ENCODE peak calls at places on chromosomes 4 and X, in ten cellular contexts. L is GM12865, V is fibroblast of pulmonary artery, H is chondrocyte, K is mammary epithelial cell, O is tibial artery, T is keratinocyte, Q is astrocyte, D is hepatocyte, P is stomach. X is an unnamed sample.

GRCh38 chr4:143254479-143255216 is 69.9 kb downstream of the USP38 start:
- DNase-seq in K (no peak), L (peak; percentile 4), Q (no peak), O (no peak), H (no peak), P (no peak), T (no peak), D (no peak), V (no peak), X (no peak)

GRCh38 chr4:98466868-98467599 is 191.4 kb downstream of the TSPAN5 start:
- DNase-seq in V (no peak), P (no peak), K (no peak), O (no peak), Q (peak; percentile 59), T (no peak), H (no peak), L (no peak), D (no peak), X (no peak)

GRCh38 chr4:101500742-101501141 is 153.4 kb upstream of the PPP3CA start:
- DNase-seq in K (peak; percentile 76), O (no peak), P (no peak), D (no peak), Q (no peak), L (no peak), T (peak; percentile 4), H (no peak), V (no peak), X (no peak)

GRCh38 chr4:67035501-67035900 is 509.8 kb downstream of the CENPC start:
- DNase-seq in P (no peak), Q (peak; percentile 77), K (peak; percentile 91), D (no peak), T (peak; percentile 35), L (no peak), H (no peak), O (no peak), V (peak; percentile 80), X (no peak)

GRCh38 chr4:25441519-25442117 is 64.6 kb downstream of the ANAPC4 start:
- DNase-seq in D (peak; percentile 77), Q (peak; percentile 36), K (peak; percentile 41), P (peak; percentile 68), O (no peak), L (peak; percentile 48), H (no peak), V (peak; percentile 81), T (no peak), X (peak; percentile 36)

GRCh38 chr4:1866095-1866755 is 5.0 kb upstream of the NSD2 start:
- DNase-seq in Q (no peak), O (no peak), P (no peak), K (no peak), V (no peak), D (peak; percentile 7), L (no peak), H (no peak), T (no peak), X (no peak)

GRCh38 chrX:22712942-22713341 is 286.8 kb upstream of the DDX53 start:
- DNase-seq in L (no peak), D (no peak), V (no peak), P (no peak), T (no peak), O (no peak), K (no peak), Q (no peak), H (no peak), X (no peak)

GRCh38 chr4:140005699-140006098 is 148.3 kb downstream of the MAML3 start:
- DNase-seq in L (no peak), H (no peak), D (no peak), K (no peak), P (no peak), Q (no peak), V (no peak), T (no peak), O (no peak), X (no peak)

GRCh38 chrX:73855546-73855945 is 292.5 kb downstream of the CHIC1 start:
- DNase-seq in P (peak; percentile 75), O (peak; percentile 40), T (no peak), K (peak; percentile 60), V (peak; percentile 72), L (peak; percentile 53), Q (peak; percentile 46), H (no peak), D (peak; percentile 80), X (peak; percentile 57)

GRCh38 chr4:149008415-149009025 is 566.3 kb upstream of the NR3C2 start:
- DNase-seq in L (no peak), K (no peak), Q (peak; percentile 8), P (no peak), V (no peak), T (no peak), D (no peak), O (no peak), H (no peak), X (no peak)

GRCh38 chr4:26899991-26900390 is 39.4 kb downstream of the STIM2 start:
- DNase-seq in D (peak; percentile 5), V (peak; percentile 3), L (no peak), O (no peak), P (no peak), H (no peak), Q (no peak), T (no peak), K (no peak), X (no peak)

GRCh38 chr4:38322709-38323108 is 341.3 kb upstream of the KLF3 start:
- DNase-seq in D (no peak), V (peak; percentile 89), T (no peak), K (no peak), L (no peak), H (no peak), Q (peak; percentile 82), O (no peak), P (no peak), X (no peak)

GRCh38 chr4:37541956-37542355 is 144.2 kb downstream of the RELL1 start:
- DNase-seq in Q (no peak), T (no peak), O (no peak), P (no peak), H (no peak), D (no peak), V (no peak), L (no peak), K (no peak), X (no peak)

GRCh38 chrX:118637997-118638396 is 89.4 kb upstream of the IL13RA1 start:
- DNase-seq in V (peak; percentile 26), P (no peak), K (no peak), Q (no peak), L (no peak), O (no peak), H (no peak), D (no peak), T (no peak), X (no peak)

GRCh38 chrX:84339507-84340364 is 151.7 kb upstream of the RPS6KA6 start:
- DNase-seq in T (no peak), D (peak; percentile 25), Q (no peak), L (peak; percentile 0), H (no peak), V (peak; percentile 34), P (no peak), O (no peak), K (peak; percentile 17), X (peak; percentile 7)
- TF ChIP-seq CTCF in T (peak; percentile 45), D (peak; percentile 42), Q (peak; percentile 45), L (no peak), H (peak; percentile 81), V (peak; percentile 52), P (no peak), O (peak; percentile 38), K (peak; percentile 66), X (peak; percentile 43)

GRCh38 chr4:16764622-16765021 is 133.8 kb downstream of the LDB2 start:
- DNase-seq in T (no peak), Q (no peak), K (no peak), O (no peak), P (no peak), D (peak; percentile 28), L (no peak), H (no peak), V (peak; percentile 33), X (no peak)
- TF ChIP-seq CTCF in T (no peak), Q (peak; percentile 30), K (no peak), O (no peak), P (no peak), D (peak; percentile 48), L (no peak), H (peak; percentile 72), V (peak; percentile 34), X (no peak)

GRCh38 chr4:48752726-48753125 is 27.4 kb downstream of the FRYL start:
- DNase-seq in K (no peak), V (peak; percentile 31), Q (peak; percentile 10), P (no peak), D (no peak), T (no peak), H (no peak), L (no peak), O (no peak), X (no peak)

GRCh38 chr4:48756689-48757220 is 23.3 kb downstream of the FRYL start:
- DNase-seq in O (no peak), H (no peak), P (no peak), V (no peak), K (peak; percentile 77), Q (peak; percentile 26), D (no peak), L (no peak), T (no peak), X (no peak)

GRCh38 chr4:48761286-48761685 is 18.8 kb downstream of the FRYL start:
- DNase-seq in P (no peak), Q (no peak), H (no peak), O (no peak), V (no peak), L (no peak), K (no peak), D (no peak), T (no peak), X (no peak)

GRCh38 chr4:48752256-48752655 is 27.8 kb downstream of the FRYL start:
- DNase-seq in K (no peak), O (no peak), L (no peak), H (no peak), Q (no peak), D (no peak), V (no peak), T (no peak), P (no peak), X (no peak)

GRCh38 chr4:48755287-48755686 is 24.8 kb downstream of the FRYL start:
- DNase-seq in D (no peak), H (no peak), L (no peak), K (no peak), Q (no peak), P (no peak), T (no peak), O (no peak), V (no peak), X (no peak)
- TF ChIP-seq CTCF in D (no peak), H (no peak), L (no peak), K (no peak), Q (no peak), P (no peak), T (no peak), O (no peak), V (no peak), X (no peak)

DNA sequence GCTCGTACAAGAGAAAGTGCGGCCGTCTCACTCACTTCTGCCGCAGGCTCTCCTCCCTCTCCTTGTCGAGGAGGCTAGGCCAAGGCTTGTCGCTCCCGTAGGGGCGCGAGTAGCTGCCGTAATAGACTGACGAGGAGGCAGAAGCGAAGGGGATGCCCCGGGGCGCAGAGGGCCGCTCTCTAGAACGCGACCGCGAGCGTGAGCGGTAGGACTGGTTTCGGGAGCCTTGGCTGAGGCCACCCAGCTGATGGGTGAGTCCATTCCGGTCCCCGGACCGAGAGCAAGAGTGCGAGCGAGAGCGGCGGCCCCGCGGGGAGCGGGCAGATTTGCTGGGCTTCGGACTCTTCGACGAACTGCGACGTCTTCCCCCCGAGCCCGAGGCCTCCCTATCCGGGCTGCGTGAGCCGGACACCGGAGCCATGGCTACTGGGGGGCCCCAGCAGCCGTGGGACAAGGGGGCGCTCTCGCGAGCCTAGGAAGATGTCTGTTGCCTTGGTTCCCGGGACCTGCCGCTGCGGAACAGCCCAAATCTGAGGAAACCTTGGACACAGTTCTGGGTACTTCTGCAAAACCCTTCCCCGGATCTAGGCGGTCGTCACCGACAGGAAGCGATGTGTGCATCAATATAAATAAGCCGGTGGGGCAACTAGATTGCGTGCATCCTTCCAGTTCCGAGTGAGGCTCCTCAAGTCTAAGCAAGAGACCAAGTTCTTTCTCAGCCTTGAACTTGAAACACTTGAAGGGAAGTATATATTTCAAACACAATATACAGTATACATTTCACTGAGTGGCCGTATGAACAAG is at the start of gene NKAP:
- DNase-seq in Q (peak; percentile 91), P (peak; percentile 76), L (peak; percentile 94), V (peak; percentile 96), D (peak; percentile 85), K (peak; percentile 87), O (peak; percentile 79), H (no peak), T (peak; percentile 35), X (peak; percentile 74)
- TF ChIP-seq CTCF in Q (no peak), P (no peak), L (no peak), V (no peak), D (no peak), K (no peak), O (no peak), H (peak; percentile 21), T (no peak), X (peak; percentile 20)

X was measured in GM13977.